ENCODE peak calls at places on chromosome 3, in four cellular contexts. Q is A673, V is HFFc6, H is endothelial cell. M is an unnamed sample.

GRCh38 chr3:79885407-79885806 is 117.6 kb upstream of the ROBO1 start:
- DNase-seq in Q (no peak), V (no peak), H (no peak), M (no peak)

GRCh38 chr3:124843068-124843467 is 44.1 kb downstream of the ITGB5 start:
- DNase-seq in Q (no peak), V (no peak), H (no peak), M (no peak)

GRCh38 chr3:193028283-193028682 is 110.6 kb upstream of the MB21D2 start:
- DNase-seq in Q (no peak), V (no peak), H (no peak), M (no peak)

GRCh38 chr3:114552527-114552812 is 258.6 kb downstream of the TIGIT start:
- DNase-seq in Q (no peak), V (no peak), H (no peak), M (no peak)

GRCh38 chr3:8741581-8742355 is 8.2 kb downstream of the CAV3 start:
- DNase-seq in Q (peak; percentile 53), V (peak; percentile 69), H (no peak), M (no peak)

GRCh38 chr3:25820372-25820771 is 30.5 kb downstream of the OXSM start:
- DNase-seq in Q (peak; percentile 74), V (peak; percentile 98), H (no peak), M (peak; percentile 65)

GRCh38 chr3:13598926-13599886 is 50.3 kb downstream of the FBLN2 start:
- DNase-seq in Q (no peak), V (no peak), H (no peak), M (no peak)

GRCh38 chr3:182309120-182309519 is 484.2 kb upstream of the ATP11B start:
- DNase-seq in Q (no peak), V (no peak), H (no peak), M (no peak)

GRCh38 chr3:196585044-196585757 is 16.7 kb downstream of the FBXO45 start:
- DNase-seq in Q (no peak), V (no peak), H (no peak), M (no peak)

GRCh38 chr3:148631124-148631903 is 66.4 kb upstream of the AGTR1 start:
- DNase-seq in Q (peak; percentile 11), V (no peak), H (peak; percentile 33), M (no peak)
- TF ChIP-seq CTCF in Q (peak; percentile 36), V (peak; percentile 37), H (no peak), M (no peak)

DNA sequence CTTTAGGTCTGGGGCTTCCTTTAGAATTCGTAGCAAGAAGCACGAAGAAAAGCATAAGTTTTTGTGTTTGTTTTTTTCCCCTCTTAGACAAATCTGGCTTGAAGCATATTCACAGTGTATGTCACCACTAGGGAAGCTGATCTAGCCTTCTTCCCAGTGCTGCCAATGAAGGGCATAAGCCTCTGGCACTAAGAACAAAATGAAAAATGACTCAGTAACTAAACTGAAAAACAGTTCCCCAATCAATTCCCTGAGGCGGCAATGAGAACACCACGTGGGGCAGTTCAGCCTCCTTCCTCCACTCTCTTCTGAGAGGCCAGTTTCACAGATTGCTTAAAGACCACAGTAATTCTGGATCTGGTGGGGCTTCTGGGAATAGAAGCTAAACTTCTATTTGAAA is 338.1 kb downstream of the GAP43 start:
- DNase-seq in Q (no peak), V (no peak), H (no peak), M (no peak)
- TF ChIP-seq CTCF in Q (no peak), V (no peak), H (no peak), M (no peak)

GRCh38 chr3:53230041-53230621 is 25.7 kb downstream of the TKT start:
- DNase-seq in Q (no peak), V (no peak), H (no peak), M (no peak)
- TF ChIP-seq CTCF in Q (no peak), V (peak; percentile 41), H (no peak), M (no peak)

GRCh38 chr3:103818800-103819199 is 1384.0 kb downstream of the ZPLD1 start:
- DNase-seq in Q (peak; percentile 64), V (no peak), H (no peak), M (no peak)
- TF ChIP-seq CTCF in Q (no peak), V (no peak), H (no peak), M (no peak)

M was measured in thyroid gland.